ENCODE peak calls at places on chromosomes 3 and 15, in four cellular contexts. S is K562, N is HepG2, D is GM12878. Q is an unnamed sample.

GRCh38 chr3:172135766-172136729 is 96.7 kb downstream of the FNDC3B start:
- DNase-seq in S (peak; percentile 22), N (no peak), D (no peak), Q (peak; percentile 73)

GRCh38 chr3:56397798-56398197 is 70.5 kb downstream of the ERC2 start:
- DNase-seq in S (no peak), N (no peak), D (no peak), Q (no peak)

GRCh38 chr15:49507261-49507660 is 84.2 kb downstream of the FGF7 start:
- DNase-seq in S (no peak), N (no peak), D (no peak), Q (no peak)

GRCh38 chr15:48062476-48062875 is 58.3 kb upstream of the SLC24A5 start:
- DNase-seq in S (no peak), N (no peak), D (no peak), Q (no peak)

GRCh38 chr3:150509780-150510179 is 36.5 kb downstream of the SERP1 start:
- DNase-seq in S (no peak), N (no peak), D (no peak), Q (no peak)

GRCh38 chr3:179837374-179837773 is 184.5 kb downstream of the USP13 start:
- DNase-seq in S (no peak), N (no peak), D (no peak), Q (no peak)

GRCh38 chr3:157132341-157132740 is 27.6 kb downstream of the CCNL1 start:
- DNase-seq in S (no peak), N (no peak), D (no peak), Q (no peak)

GRCh38 chr3:186617038-186617934 is 4.4 kb downstream of the AHSG start:
- DNase-seq in S (peak; percentile 75), N (peak; percentile 49), D (peak; percentile 59), Q (peak; percentile 86)

GRCh38 chr3:69079269-69080159 is 651 bp downstream of the UBA3 start:
- DNase-seq in S (peak; percentile 30), N (peak; percentile 35), D (no peak), Q (no peak)

GRCh38 chr3:138137901-138138300 is 5.7 kb upstream of the A4GNT start:
- DNase-seq in S (no peak), N (no peak), D (no peak), Q (no peak)
- TF ChIP-seq POLR2AphosphoS2 in S (no peak), N (no peak), D (no peak), Q (no peak)

GRCh38 chr3:65939184-65939583 is 99.5 kb downstream of the MAGI1 start:
- DNase-seq in S (no peak), N (no peak), D (no peak), Q (no peak)
- TF ChIP-seq POLR2AphosphoS2 in S (no peak), N (no peak), D (no peak), Q (no peak)

GRCh38 chr15:101613130-101614000 is 38.8 kb downstream of the TM2D3 start:
- DNase-seq in S (peak; percentile 37), N (peak; percentile 65), D (no peak), Q (no peak)
- TF ChIP-seq POLR2AphosphoS2 in S (no peak), N (no peak), D (no peak), Q (no peak)

GRCh38 chr3:195043612-195044144 is 227.3 kb downstream of the XXYLT1 start:
- DNase-seq in S (no peak), N (no peak), D (no peak), Q (no peak)
- TF ChIP-seq POLR2AphosphoS2 in S (no peak), N (no peak), D (no peak), Q (no peak)

GRCh38 chr15:97174886-97175540 is 785.5 kb upstream of the ARRDC4 start:
- DNase-seq in S (no peak), N (no peak), D (no peak), Q (no peak)

GRCh38 chr15:97171556-97171955 is 788.9 kb upstream of the ARRDC4 start:
- DNase-seq in S (no peak), N (no peak), D (no peak), Q (no peak)

DNA sequence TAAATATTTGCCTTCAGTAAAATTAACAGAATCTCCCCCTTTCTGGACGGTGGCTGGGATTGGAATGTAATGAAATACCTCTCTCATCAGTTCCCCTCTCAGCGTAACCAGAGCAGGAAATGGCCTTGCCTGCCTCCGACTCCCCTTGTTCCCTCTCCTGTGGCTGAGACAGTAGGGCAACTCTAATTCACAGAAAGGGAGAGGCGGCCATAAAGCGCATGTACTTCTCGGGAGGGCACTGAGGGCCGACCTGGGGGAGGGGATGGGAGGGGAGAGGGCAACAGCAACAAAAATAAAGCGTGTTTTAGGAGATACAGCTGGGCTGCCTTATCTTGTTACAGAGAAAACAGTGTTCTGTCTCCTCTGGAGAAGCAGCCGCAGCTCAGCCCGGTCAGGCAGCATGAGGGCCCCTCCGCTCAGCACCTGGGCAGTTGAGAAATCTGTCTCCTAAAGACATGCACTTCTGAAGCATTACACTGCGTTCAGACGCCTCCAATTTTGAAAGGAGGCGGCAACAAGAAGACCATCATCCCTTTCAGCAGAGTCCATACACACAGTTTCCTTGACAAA is 783.3 kb upstream of the ARRDC4 start:
- DNase-seq in S (no peak), N (no peak), D (no peak), Q (no peak)
- TF ChIP-seq POLR2AphosphoS2 in S (no peak), N (no peak), D (no peak), Q (no peak)

DNA sequence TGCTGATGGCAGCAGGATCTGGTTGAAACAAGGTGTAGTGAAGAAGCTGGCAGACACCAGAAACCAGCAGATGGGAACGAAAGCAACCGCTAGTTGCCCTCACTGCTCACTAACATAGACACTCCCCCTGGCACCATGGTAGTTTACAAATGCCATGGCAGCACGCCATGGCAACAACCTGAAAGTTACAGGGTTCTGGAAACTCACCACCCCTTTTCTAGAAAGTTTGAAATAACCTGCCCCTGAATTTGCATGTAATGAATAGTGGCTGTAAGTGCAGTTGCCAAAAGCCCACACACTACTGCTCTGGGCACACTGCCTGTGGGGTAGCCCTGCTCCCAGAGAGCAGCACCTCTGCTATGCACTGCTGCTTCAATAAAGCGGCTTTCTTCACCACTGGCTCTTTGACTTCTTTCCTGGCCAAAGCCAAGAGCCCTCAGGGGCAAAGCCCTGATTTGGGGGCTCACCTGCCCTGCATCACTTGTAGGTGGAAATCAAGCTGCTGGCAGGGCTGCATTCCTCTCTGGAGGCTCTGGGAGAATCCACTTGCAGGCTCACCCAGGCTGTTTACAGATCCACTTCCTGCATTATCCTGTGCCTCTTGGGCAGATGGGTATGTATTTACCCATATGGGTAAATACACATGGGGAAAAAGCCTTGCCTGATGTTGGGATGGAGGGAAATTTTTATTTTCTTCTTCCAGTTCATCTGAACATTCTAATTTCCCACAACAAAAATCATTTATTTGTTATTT is 2.0 kb upstream of the GP9 start:
- DNase-seq in S (no peak), N (no peak), D (peak; percentile 48), Q (no peak)
- TF ChIP-seq POLR2AphosphoS2 in S (no peak), N (no peak), D (no peak), Q (no peak)

GRCh38 chr15:65791335-65792129 is 561 bp downstream of the DENND4A start:
- DNase-seq in S (peak; percentile 81), N (peak; percentile 65), D (no peak), Q (peak; percentile 54)

GRCh38 chr15:65789105-65789504 is 3.0 kb downstream of the DENND4A start:
- DNase-seq in S (no peak), N (no peak), D (no peak), Q (no peak)

GRCh38 chr15:65792130-65792987 is at the start of gene DENND4A:
- DNase-seq in S (peak; percentile 99), N (peak; percentile 93), D (peak; percentile 97), Q (peak; percentile 91)

GRCh38 chr15:65789759-65790158 is 2.3 kb downstream of the DENND4A start:
- DNase-seq in S (no peak), N (no peak), D (no peak), Q (no peak)

GRCh38 chr15:65790692-65791334 is 1.3 kb downstream of the DENND4A start:
- DNase-seq in S (no peak), N (no peak), D (no peak), Q (peak; percentile 54)
- TF ChIP-seq POLR2AphosphoS2 in S (no peak), N (no peak), D (no peak), Q (no peak)

GRCh38 chr3:194123735-194124134 is 12.2 kb upstream of the HES1 start:
- DNase-seq in S (no peak), N (no peak), D (no peak), Q (no peak)
- TF ChIP-seq POLR2AphosphoS2 in S (no peak), N (no peak), D (no peak), Q (no peak)